ENCODE peak calls at places on chromosome 1, in nine cellular contexts. K is activated B cell treated with CpG ODN at 0.5 μM for 24 hours, Q is HEK293T, V is HFF-Myc, E is HCEC 1CT, R is thoracic aorta, D is astrocyte of the spinal cord, H is choroid plexus epithelial cell, M is hypothalamus. I is an unnamed sample.

GRCh38 chr1:204437796-204438570 is 26.4 kb upstream of the PPP1R15B start:
- DNase-seq in R (no peak), E (no peak), D (no peak), V (no peak), H (no peak), K (no peak), M (no peak), Q (no peak), I (no peak)

GRCh38 chr1:154951901-154952657 is 3.8 kb downstream of the PBXIP1 start:
- DNase-seq in K (no peak), E (no peak), R (no peak), V (no peak), M (no peak), H (no peak), Q (no peak), D (no peak), I (no peak)

GRCh38 chr1:66439028-66439427 is 94.9 kb upstream of the SGIP1 start:
- DNase-seq in M (no peak), D (peak; percentile 16), K (no peak), E (peak; percentile 84), V (no peak), Q (no peak), H (peak; percentile 36), R (no peak), I (peak; percentile 20)

GRCh38 chr1:41580021-41580420 is 95.5 kb upstream of the EDN2 start:
- DNase-seq in E (no peak), R (no peak), H (no peak), K (no peak), D (no peak), Q (no peak), V (no peak), M (no peak), I (no peak)

GRCh38 chr1:156551866-156552265 is 20.5 kb downstream of the IQGAP3 start:
- DNase-seq in E (peak; percentile 74), V (no peak), K (no peak), M (no peak), H (no peak), Q (no peak), R (no peak), D (no peak), I (peak; percentile 28)

GRCh38 chr1:231866392-231867331 is 240.1 kb downstream of the DISC1 start:
- DNase-seq in V (peak; percentile 22), M (peak; percentile 51), E (peak; percentile 34), D (peak; percentile 61), K (no peak), H (peak; percentile 73), R (no peak), Q (peak; percentile 75), I (peak; percentile 36)

GRCh38 chr1:180141381-180141934 is 13.2 kb upstream of the QSOX1 start:
- DNase-seq in D (no peak), M (no peak), H (no peak), K (no peak), V (no peak), Q (no peak), R (no peak), E (no peak), I (no peak)

GRCh38 chr1:77412069-77412793 is 130.4 kb downstream of the AK5 start:
- DNase-seq in V (peak; percentile 35), K (no peak), Q (no peak), R (no peak), M (no peak), D (peak; percentile 42), E (peak; percentile 72), H (peak; percentile 21), I (peak; percentile 20)

GRCh38 chr1:176201568-176201967 is 5.5 kb downstream of the COP1 start:
- DNase-seq in M (no peak), V (no peak), D (no peak), R (no peak), E (no peak), Q (no peak), H (no peak), K (no peak), I (no peak)

GRCh38 chr1:38152351-38153082 is 105.9 kb upstream of the POU3F1 start:
- DNase-seq in K (no peak), M (no peak), E (no peak), V (peak; percentile 49), D (no peak), Q (peak; percentile 20), R (no peak), H (no peak), I (no peak)

GRCh38 chr1:15834406-15835204 is 12.9 kb upstream of the SPEN start:
- DNase-seq in R (peak; percentile 34), M (peak; percentile 95), E (peak; percentile 87), V (peak; percentile 89), Q (peak; percentile 66), H (peak; percentile 95), D (peak; percentile 93), K (peak; percentile 90), I (peak; percentile 93)

GRCh38 chr1:110916669-110917306 is 43.8 kb downstream of the CD53 start:
- DNase-seq in H (peak; percentile 17), E (peak; percentile 38), M (no peak), Q (no peak), R (no peak), K (no peak), D (no peak), V (peak; percentile 5), I (peak; percentile 58)

GRCh38 chr1:185054365-185055060 is 9.2 kb downstream of the RNF2 start:
- DNase-seq in M (no peak), R (no peak), V (no peak), K (no peak), E (no peak), H (no peak), D (no peak), Q (no peak), I (no peak)

GRCh38 chr1:199182151-199182843 is 543.5 kb downstream of the PTPRC start:
- DNase-seq in D (peak; percentile 12), Q (no peak), M (no peak), E (no peak), R (no peak), K (no peak), V (no peak), H (peak; percentile 58), I (no peak)

GRCh38 chr1:200266871-200267270 is 143.0 kb downstream of the ZNF281 start:
- DNase-seq in D (no peak), R (no peak), H (no peak), V (no peak), Q (no peak), K (no peak), E (no peak), M (no peak), I (no peak)